ENCODE peak calls at places on chromosomes 4 and X, in five cellular contexts. One of them, this sample, is unnamed.

GRCh38 chrX:4179031-4179430 is 465.6 kb upstream of the PRKX start:
- DNase-seq in HT1080: no peak
- DNase-seq in mammary epithelial cell: no peak
- DNase-seq in GM10248: no peak
- DNase-seq in stomach: no peak
- DNase-seq in this sample: no peak

GRCh38 chr4:148203056-148203898 is 238.9 kb downstream of the NR3C2 start:
- DNase-seq in stomach: peak
- DNase-seq in mammary epithelial cell: no peak
- DNase-seq in GM10248: no peak
- DNase-seq in HT1080: no peak
- DNase-seq in this sample: no peak

GRCh38 chrX:123920065-123920785 is 41.3 kb upstream of the STAG2 start:
- DNase-seq in GM10248: no peak
- DNase-seq in stomach: no peak
- DNase-seq in mammary epithelial cell: peak
- DNase-seq in HT1080: peak
- DNase-seq in this sample: peak

GRCh38 chrX:153649178-153649914 is 2.3 kb downstream of the DUSP9 start:
- DNase-seq in mammary epithelial cell: no peak
- DNase-seq in stomach: no peak
- DNase-seq in GM10248: peak
- DNase-seq in HT1080: no peak
- DNase-seq in this sample: peak

GRCh38 chr4:55553442-55553841 is 6.7 kb upstream of the CLOCK start:
- DNase-seq in HT1080: no peak
- DNase-seq in stomach: peak
- DNase-seq in GM10248: no peak
- DNase-seq in mammary epithelial cell: peak
- DNase-seq in this sample: no peak

GRCh38 chr4:5050520-5050955 is 742 bp upstream of the STK32B start:
- DNase-seq in HT1080: peak
- DNase-seq in mammary epithelial cell: peak
- DNase-seq in stomach: peak
- DNase-seq in GM10248: peak
- DNase-seq in this sample: peak

GRCh38 chr4:23006756-23007155 is 314.0 kb downstream of the GBA3 start:
- DNase-seq in HT1080: no peak
- DNase-seq in mammary epithelial cell: peak
- DNase-seq in stomach: no peak
- DNase-seq in GM10248: no peak
- DNase-seq in this sample: peak

GRCh38 chrX:29890004-29890403 is 325.4 kb upstream of the MAGEB2 start:
- DNase-seq in HT1080: no peak
- DNase-seq in mammary epithelial cell: no peak
- DNase-seq in stomach: no peak
- DNase-seq in GM10248: no peak
- DNase-seq in this sample: no peak

GRCh38 chr4:107755841-107756356 is 35.9 kb upstream of the PAPSS1 start:
- DNase-seq in stomach: no peak
- DNase-seq in mammary epithelial cell: no peak
- DNase-seq in GM10248: no peak
- DNase-seq in HT1080: no peak
- DNase-seq in this sample: no peak

GRCh38 chr4:86264269-86264668 is 95.6 kb downstream of the MAPK10 start:
- DNase-seq in HT1080: no peak
- DNase-seq in GM10248: no peak
- DNase-seq in mammary epithelial cell: no peak
- DNase-seq in stomach: no peak
- DNase-seq in this sample: no peak

GRCh38 chrX:151974336-151975227 is at the start of gene GABRE:
- DNase-seq in stomach: peak
- DNase-seq in GM10248: no peak
- DNase-seq in mammary epithelial cell: no peak
- DNase-seq in HT1080: no peak
- DNase-seq in this sample: no peak

GRCh38 chrX:21658152-21658737 is at the start of gene KLHL34:
- DNase-seq in stomach: no peak
- DNase-seq in HT1080: no peak
- DNase-seq in mammary epithelial cell: no peak
- DNase-seq in GM10248: no peak
- DNase-seq in this sample: no peak

GRCh38 chrX:147364896-147365295 is 546.8 kb upstream of the FMR1 start:
- DNase-seq in stomach: no peak
- DNase-seq in HT1080: no peak
- DNase-seq in GM10248: no peak
- DNase-seq in mammary epithelial cell: no peak
- DNase-seq in this sample: no peak

GRCh38 chr4:167282171-167282864 is 48.0 kb upstream of the SPOCK3 start:
- DNase-seq in stomach: no peak
- DNase-seq in GM10248: no peak
- DNase-seq in mammary epithelial cell: peak
- DNase-seq in HT1080: peak
- DNase-seq in this sample: peak

GRCh38 chrX:54495814-54496516 is at the start of gene FGD1:
- DNase-seq in mammary epithelial cell: peak
- DNase-seq in GM10248: peak
- DNase-seq in HT1080: peak
- DNase-seq in stomach: peak
- DNase-seq in this sample: peak

GRCh38 chrX:25206761-25207160 is 191.0 kb upstream of the ARX start:
- DNase-seq in mammary epithelial cell: peak
- DNase-seq in HT1080: peak
- DNase-seq in stomach: no peak
- DNase-seq in GM10248: no peak
- DNase-seq in this sample: peak

GRCh38 chrX:53262918-53263394 is 18.4 kb downstream of the IQSEC2 start:
- DNase-seq in GM10248: no peak
- DNase-seq in stomach: no peak
- DNase-seq in mammary epithelial cell: peak
- DNase-seq in HT1080: peak
- DNase-seq in this sample: peak

GRCh38 chr4:164056426-164057142 is 562.1 kb downstream of the TMA16 start:
- DNase-seq in GM10248: no peak
- DNase-seq in HT1080: peak
- DNase-seq in stomach: no peak
- DNase-seq in mammary epithelial cell: no peak
- DNase-seq in this sample: no peak

GRCh38 chr4:27100713-27101112 is 240.1 kb downstream of the STIM2 start:
- DNase-seq in GM10248: no peak
- DNase-seq in HT1080: no peak
- DNase-seq in stomach: no peak
- DNase-seq in mammary epithelial cell: peak
- DNase-seq in this sample: peak

GRCh38 chrX:48835524-48836329 is at the start of gene PCSK1N:
- DNase-seq in GM10248: no peak
- DNase-seq in HT1080: no peak
- DNase-seq in stomach: no peak
- DNase-seq in mammary epithelial cell: peak
- DNase-seq in this sample: peak

GRCh38 chr4:109702950-109703663 is at the start of gene CASP6:
- DNase-seq in GM10248: peak
- DNase-seq in mammary epithelial cell: peak
- DNase-seq in stomach: peak
- DNase-seq in HT1080: peak
- DNase-seq in this sample: peak

GRCh38 chr4:1767058-1767769 is 25.9 kb upstream of the FGFR3 start:
- DNase-seq in HT1080: no peak
- DNase-seq in stomach: no peak
- DNase-seq in GM10248: no peak
- DNase-seq in mammary epithelial cell: no peak
- DNase-seq in this sample: no peak

GRCh38 chr4:62644372-62644771 is 1444.2 kb downstream of the ADGRL3 start:
- DNase-seq in mammary epithelial cell: peak
- DNase-seq in HT1080: peak
- DNase-seq in GM10248: no peak
- DNase-seq in stomach: no peak
- DNase-seq in this sample: peak

GRCh38 chr4:121822796-121823504 is 733 bp downstream of the CCNA2 start:
- DNase-seq in mammary epithelial cell: peak
- DNase-seq in stomach: peak
- DNase-seq in GM10248: peak
- DNase-seq in HT1080: peak
- DNase-seq in this sample: peak

GRCh38 chrX:140360284-140360683 is 144.6 kb downstream of the SOX3 start:
- DNase-seq in stomach: no peak
- DNase-seq in HT1080: no peak
- DNase-seq in mammary epithelial cell: no peak
- DNase-seq in GM10248: no peak
- DNase-seq in this sample: no peak